ENCODE peak calls at places on chromosomes 11 and 22, in nine cellular contexts. G, P, E, Q, J, Y, M, C and Z are unnamed samples.

GRCh38 chr11:115197433-115197832 is 306.8 kb downstream of the CADM1 start:
- DNase-seq in G (no peak), P (no peak), E (no peak), Q (no peak), J (no peak), Y (no peak), M (no peak), C (no peak), Z (no peak)

GRCh38 chr22:22199634-22200033 is 45.0 kb upstream of the VPREB1 start:
- DNase-seq in G (no peak), P (no peak), E (no peak), Q (no peak), J (no peak), Y (no peak), M (no peak), C (no peak), Z (no peak)

GRCh38 chr22:23306438-23306921 is 126.2 kb downstream of the BCR start:
- DNase-seq in G (peak), P (no peak), E (peak), Q (peak), J (no peak), Y (no peak), M (no peak), C (peak), Z (peak)

GRCh38 chr11:32052218-32052617 is 38.7 kb upstream of the RCN1 start:
- DNase-seq in G (peak), P (peak), E (peak), Q (peak), J (peak), Y (peak), M (peak), C (peak), Z (peak)

GRCh38 chr11:121152764-121153163 is 51.7 kb downstream of the TECTA start:
- DNase-seq in G (no peak), P (no peak), E (no peak), Q (no peak), J (no peak), Y (no peak), M (no peak), C (no peak), Z (no peak)

GRCh38 chr22:36998620-36999351 is 20.5 kb downstream of the TST start:
- DNase-seq in G (peak), P (no peak), E (peak), Q (peak), J (no peak), Y (peak), M (no peak), C (no peak), Z (peak)

GRCh38 chr11:61079416-61080150 is 22.7 kb upstream of the CD5 start:
- DNase-seq in G (no peak), P (no peak), E (no peak), Q (no peak), J (no peak), Y (no peak), M (no peak), C (no peak), Z (no peak)

GRCh38 chr11:17775507-17776212 is 41.1 kb downstream of the KCNC1 start:
- DNase-seq in G (no peak), P (no peak), E (no peak), Q (peak), J (no peak), Y (no peak), M (no peak), C (no peak), Z (no peak)

GRCh38 chr11:128157423-128158298 is 429.7 kb downstream of the ETS1 start:
- DNase-seq in G (peak), P (peak), E (peak), Q (no peak), J (no peak), Y (peak), M (peak), C (peak), Z (peak)

GRCh38 chr22:37716708-37717107 is 19.9 kb downstream of the TRIOBP start:
- DNase-seq in G (peak), P (no peak), E (peak), Q (no peak), J (no peak), Y (no peak), M (no peak), C (no peak), Z (no peak)

GRCh38 chr11:96197801-96198465 is 145.1 kb downstream of the MAML2 start:
- DNase-seq in G (no peak), P (no peak), E (no peak), Q (no peak), J (no peak), Y (no peak), M (no peak), C (no peak), Z (no peak)

GRCh38 chr11:109680127-109680526 is 258.1 kb downstream of the C11orf87 start:
- DNase-seq in G (peak), P (no peak), E (peak), Q (no peak), J (no peak), Y (no peak), M (no peak), C (no peak), Z (peak)

GRCh38 chr11:66264893-66265292 is 3.5 kb upstream of the RAB1B start:
- DNase-seq in G (no peak), P (peak), E (no peak), Q (no peak), J (no peak), Y (peak), M (peak), C (no peak), Z (no peak)

GRCh38 chr22:45155050-45155840 is 8.5 kb upstream of the NUP50 start:
- DNase-seq in G (peak), P (no peak), E (peak), Q (no peak), J (no peak), Y (no peak), M (no peak), C (no peak), Z (peak)

GRCh38 chr11:64295760-64296159 is 4.4 kb upstream of the CATSPERZ start:
- DNase-seq in G (no peak), P (no peak), E (no peak), Q (no peak), J (no peak), Y (no peak), M (no peak), C (no peak), Z (no peak)

GRCh38 chr22:20116376-20116950 is 559 bp downstream of the RANBP1 start:
- DNase-seq in G (no peak), P (no peak), E (no peak), Q (no peak), J (no peak), Y (no peak), M (no peak), C (peak), Z (no peak)

GRCh38 chr22:39712938-39713525 is 142.5 kb downstream of the CACNA1I start:
- DNase-seq in G (no peak), P (no peak), E (no peak), Q (peak), J (no peak), Y (no peak), M (no peak), C (no peak), Z (no peak)

GRCh38 chr11:35099278-35100018 is 39.5 kb upstream of the CD44 start:
- DNase-seq in G (peak), P (no peak), E (peak), Q (no peak), J (no peak), Y (no peak), M (no peak), C (no peak), Z (peak)

GRCh38 chr22:48757581-48757980 is 1070.1 kb downstream of the BRD1 start:
- DNase-seq in G (no peak), P (peak), E (no peak), Q (peak), J (no peak), Y (no peak), M (no peak), C (no peak), Z (no peak)

GRCh38 chr22:28282346-28282745 is 363.3 kb upstream of the PITPNB start:
- DNase-seq in G (peak), P (no peak), E (peak), Q (no peak), J (no peak), Y (no peak), M (no peak), C (no peak), Z (peak)

GRCh38 chr22:29704528-29705285 is 15.1 kb upstream of the CABP7 start:
- DNase-seq in G (peak), P (no peak), E (peak), Q (no peak), J (peak), Y (no peak), M (peak), C (no peak), Z (peak)

GRCh38 chr11:28482666-28483065 is 374.5 kb downstream of the METTL15 start:
- DNase-seq in G (no peak), P (no peak), E (no peak), Q (no peak), J (no peak), Y (no peak), M (no peak), C (no peak), Z (no peak)

GRCh38 chr22:41620646-41621098 is at the start of gene DESI1:
- DNase-seq in G (no peak), P (no peak), E (no peak), Q (no peak), J (no peak), Y (no peak), M (peak), C (no peak), Z (no peak)

GRCh38 chr11:21472256-21472655 is 720.6 kb upstream of the ANO5 start:
- DNase-seq in G (no peak), P (no peak), E (no peak), Q (no peak), J (no peak), Y (no peak), M (peak), C (no peak), Z (no peak)

GRCh38 chr11:102279641-102280170 is 37.6 kb upstream of the BIRC3 start:
- DNase-seq in G (peak), P (no peak), E (peak), Q (no peak), J (no peak), Y (peak), M (peak), C (no peak), Z (peak)

GRCh38 chr11:66739983-66740382 is 11.0 kb upstream of the SPTBN2 start:
- DNase-seq in G (peak), P (no peak), E (no peak), Q (no peak), J (no peak), Y (no peak), M (no peak), C (no peak), Z (peak)

GRCh38 chr11:26319906-26320305 is 12.0 kb upstream of the ANO3 start:
- DNase-seq in G (peak), P (no peak), E (peak), Q (no peak), J (no peak), Y (no peak), M (no peak), C (no peak), Z (peak)

GRCh38 chr11:63999349-64000025 is 13.2 kb downstream of the OTUB1 start:
- DNase-seq in G (peak), P (peak), E (peak), Q (peak), J (no peak), Y (peak), M (peak), C (peak), Z (peak)

GRCh38 chr22:20777420-20778177 is 3.7 kb downstream of the SERPIND1 start:
- DNase-seq in G (peak), P (no peak), E (peak), Q (no peak), J (no peak), Y (peak), M (peak), C (peak), Z (peak)

GRCh38 chr22:47420211-47420610 is 657.8 kb downstream of the TBC1D22A start:
- DNase-seq in G (no peak), P (no peak), E (no peak), Q (no peak), J (no peak), Y (no peak), M (no peak), C (no peak), Z (no peak)

GRCh38 chr22:20571078-20571503 is 63.7 kb downstream of the MED15 start:
- DNase-seq in G (no peak), P (no peak), E (no peak), Q (no peak), J (no peak), Y (no peak), M (no peak), C (no peak), Z (no peak)

GRCh38 chr11:17402486-17402885 is 14.0 kb upstream of the KCNJ11 start:
- DNase-seq in G (no peak), P (no peak), E (no peak), Q (peak), J (no peak), Y (no peak), M (no peak), C (no peak), Z (no peak)

GRCh38 chr22:27116295-27116694 is 458.9 kb downstream of the MIAT start:
- DNase-seq in G (no peak), P (no peak), E (no peak), Q (no peak), J (no peak), Y (no peak), M (peak), C (no peak), Z (no peak)

GRCh38 chr22:17117400-17117799 is 3.8 kb downstream of the TMEM121B start:
- DNase-seq in G (no peak), P (no peak), E (no peak), Q (no peak), J (no peak), Y (no peak), M (no peak), C (no peak), Z (no peak)

GRCh38 chr11:96102664-96103068 is 178.8 kb upstream of the MTMR2 start:
- DNase-seq in G (peak), P (no peak), E (peak), Q (no peak), J (no peak), Y (no peak), M (peak), C (no peak), Z (peak)

GRCh38 chr22:35575116-35575748 is 34.6 kb downstream of the RASD2 start:
- DNase-seq in G (no peak), P (no peak), E (peak), Q (no peak), J (no peak), Y (no peak), M (no peak), C (no peak), Z (no peak)

GRCh38 chr11:128776088-128776433 is 82.2 kb downstream of the FLI1 start:
- DNase-seq in G (no peak), P (no peak), E (no peak), Q (no peak), J (no peak), Y (peak), M (no peak), C (no peak), Z (no peak)

GRCh38 chr11:114086394-114086793 is 26.9 kb downstream of the ZBTB16 start:
- DNase-seq in G (no peak), P (no peak), E (no peak), Q (no peak), J (no peak), Y (no peak), M (no peak), C (no peak), Z (no peak)
- H3K4me3 ChIP-seq in G (no peak), P (no peak), E (no peak), Q (no peak), J (no peak), Y (no peak), M (no peak), C (no peak), Z (no peak)

DNA sequence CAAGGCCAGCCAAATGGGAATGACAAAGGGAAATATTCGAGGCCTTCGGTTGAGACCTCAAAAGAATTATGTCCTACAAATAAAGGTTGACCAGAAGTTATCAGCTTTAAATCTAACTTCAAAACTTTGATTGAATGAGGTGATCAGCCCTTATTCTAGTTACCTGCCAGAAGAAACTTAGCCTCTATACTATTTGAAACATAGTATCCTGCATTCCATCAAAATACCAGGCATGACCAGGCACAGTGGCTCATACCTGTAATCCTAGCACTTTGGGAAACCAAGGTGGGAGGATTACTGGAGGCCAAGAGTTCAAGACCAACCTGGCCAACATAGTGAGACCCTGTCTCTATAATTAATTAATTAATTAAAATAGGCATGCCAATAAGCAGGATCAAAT is 44.3 kb upstream of the ADORA2A start:
- DNase-seq in G (no peak), P (no peak), E (no peak), Q (no peak), J (no peak), Y (no peak), M (no peak), C (no peak), Z (no peak)
- TF ChIP-seq CTCF in G (no peak), P (no peak), E (no peak), Q (no peak), J (no peak), Y (no peak), M (no peak), C (no peak), Z (no peak)

GRCh38 chr11:73316422-73316821 is 8.3 kb downstream of the ARHGEF17 start:
- DNase-seq in G (no peak), P (no peak), E (no peak), Q (no peak), J (no peak), Y (no peak), M (no peak), C (no peak), Z (no peak)

GRCh38 chr11:73312806-73313403 is 4.8 kb downstream of the ARHGEF17 start:
- DNase-seq in G (peak), P (no peak), E (peak), Q (no peak), J (no peak), Y (no peak), M (no peak), C (no peak), Z (no peak)

GRCh38 chr11:73313652-73314051 is 5.6 kb downstream of the ARHGEF17 start:
- DNase-seq in G (no peak), P (no peak), E (no peak), Q (no peak), J (no peak), Y (no peak), M (no peak), C (no peak), Z (no peak)

GRCh38 chr11:73315288-73316020 is 7.4 kb downstream of the ARHGEF17 start:
- DNase-seq in G (no peak), P (no peak), E (no peak), Q (no peak), J (no peak), Y (no peak), M (no peak), C (peak), Z (no peak)

DNA sequence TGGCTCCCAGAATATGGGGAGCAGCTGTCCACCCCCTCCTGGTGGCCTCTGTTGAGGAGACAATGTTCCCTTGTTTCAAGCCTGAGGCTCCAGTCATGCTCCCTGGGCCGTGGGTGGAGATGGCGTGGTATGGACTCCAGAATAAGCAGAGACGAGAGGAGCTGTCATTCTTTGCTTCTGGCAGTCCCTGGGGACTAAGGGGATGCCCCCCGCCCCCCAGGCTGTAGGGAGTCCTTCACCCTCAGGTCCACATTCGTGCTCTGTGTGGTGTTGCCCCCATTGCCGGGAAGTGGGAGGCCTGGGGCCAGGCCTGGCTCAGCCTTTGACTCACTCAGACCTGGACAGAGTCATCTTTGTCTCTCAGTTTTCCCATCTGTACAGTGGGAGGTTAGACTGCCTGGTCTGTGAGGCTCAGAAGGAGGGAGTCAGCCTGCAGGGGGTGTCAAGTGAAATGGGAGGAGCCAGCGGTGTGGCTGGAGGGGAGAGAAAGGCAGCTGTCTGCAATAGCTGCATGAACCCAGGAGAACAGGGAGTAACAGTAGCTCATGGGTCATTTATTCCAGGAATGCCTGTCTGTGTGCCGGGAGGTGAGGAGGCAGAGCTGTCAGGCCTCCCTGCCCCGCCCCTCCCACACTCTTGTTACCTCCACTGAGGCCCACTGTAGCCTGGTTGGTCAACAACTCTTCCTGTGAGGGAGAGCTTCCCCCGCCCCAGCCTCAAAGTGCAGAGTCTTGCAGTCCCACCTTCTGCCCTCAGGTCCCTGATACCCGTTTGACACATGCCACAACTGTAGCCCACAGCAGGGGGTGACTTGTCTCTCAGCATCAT is 6.3 kb downstream of the ARHGEF17 start:
- DNase-seq in G (peak), P (no peak), E (peak), Q (peak), J (peak), Y (peak), M (peak), C (peak), Z (no peak)
- H3K4me3 ChIP-seq in G (no peak), P (no peak), E (peak), Q (peak), J (peak), Y (no peak), M (no peak), C (peak), Z (peak)

GRCh38 chr11:44760477-44760872 is 33.7 kb downstream of the TSPAN18 start:
- DNase-seq in G (no peak), P (no peak), E (no peak), Q (no peak), J (no peak), Y (no peak), M (no peak), C (no peak), Z (no peak)

GRCh38 chr11:44759743-44760476 is 33.1 kb downstream of the TSPAN18 start:
- DNase-seq in G (no peak), P (peak), E (no peak), Q (no peak), J (no peak), Y (no peak), M (no peak), C (no peak), Z (no peak)

GRCh38 chr11:44758996-44759395 is 32.2 kb downstream of the TSPAN18 start:
- DNase-seq in G (no peak), P (peak), E (no peak), Q (no peak), J (no peak), Y (no peak), M (no peak), C (no peak), Z (no peak)

GRCh38 chr11:44761546-44761961 is 34.8 kb downstream of the TSPAN18 start:
- DNase-seq in G (no peak), P (peak), E (no peak), Q (no peak), J (no peak), Y (no peak), M (no peak), C (no peak), Z (no peak)

DNA sequence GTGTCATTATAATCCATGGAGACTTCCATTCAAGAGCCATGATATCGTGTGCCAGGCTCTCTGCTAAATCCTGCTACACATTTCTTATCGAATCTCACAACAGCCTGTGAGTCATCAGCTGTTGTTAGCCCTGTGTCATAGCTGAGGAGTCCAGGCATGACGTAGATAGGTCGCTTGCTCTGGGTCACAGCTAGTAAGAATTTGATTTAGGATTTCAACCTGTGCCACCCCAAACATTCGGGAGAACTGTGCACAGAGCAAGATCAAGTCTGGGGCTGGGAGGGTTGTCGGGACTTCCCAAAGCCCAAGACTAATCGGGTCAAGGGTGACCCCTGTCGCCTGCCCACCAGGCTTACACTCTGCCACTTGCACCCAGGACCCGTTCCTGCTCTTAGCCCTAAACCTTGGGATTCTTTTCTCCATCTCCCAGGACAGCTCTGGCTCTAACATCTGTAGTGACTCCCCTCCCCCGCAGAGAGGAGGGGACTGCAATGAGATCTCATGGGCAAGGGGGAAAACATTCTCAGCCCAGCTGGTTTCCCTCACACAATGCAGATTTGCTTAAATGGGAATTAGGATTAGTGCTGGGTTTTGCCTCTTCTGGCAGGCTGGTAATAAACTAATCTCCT is 34.3 kb downstream of the TSPAN18 start:
- DNase-seq in G (peak), P (peak), E (peak), Q (no peak), J (no peak), Y (no peak), M (peak), C (peak), Z (peak)
- TF ChIP-seq CTCF in G (no peak), P (peak), E (no peak), Q (no peak), J (no peak), Y (no peak), M (no peak), C (no peak), Z (no peak)